ENCODE peak calls at places on chromosome 3, in seven cellular contexts. R is HT-29; L is GM12865; F is stimulated activated CD8-positive, alpha-beta memory T cell treated with anti-CD3 and anti-CD28 coated beads, Interleukin-4, amount 100 ng/mL, for 48 hours; C is endothelial cell of umbilical vein; Z is Right ventricle myocardium superior; S is HTR-8/SVneo. I is an unnamed sample.

GRCh38 chr3:148833223-148833622 is 5.6 kb downstream of the CPB1 start:
- DNase-seq in F (no peak), Z (no peak), R (no peak), L (no peak), S (no peak), C (no peak), I (no peak)

GRCh38 chr3:188106898-188107684 is 46.9 kb upstream of the LPP start:
- DNase-seq in Z (no peak), S (no peak), L (no peak), R (no peak), F (no peak), C (no peak), I (no peak)

GRCh38 chr3:197309528-197310361 is 11.3 kb upstream of the DLG1 start:
- DNase-seq in S (peak), Z (no peak), L (peak), C (peak), R (no peak), F (no peak), I (no peak)

GRCh38 chr3:87335931-87336330 is 59.5 kb upstream of the POU1F1 start:
- DNase-seq in C (no peak), S (no peak), L (no peak), R (no peak), F (no peak), Z (no peak), I (no peak)

GRCh38 chr3:46866720-46867549 is 3.7 kb upstream of the MYL3 start:
- DNase-seq in F (peak), S (peak), R (peak), C (peak), Z (peak), L (peak), I (peak)

GRCh38 chr3:190533511-190534282 is 19.8 kb downstream of the IL1RAP start:
- DNase-seq in S (peak), Z (peak), L (no peak), C (peak), R (no peak), F (no peak), I (peak)

GRCh38 chr3:178546079-178546478 is 9.8 kb downstream of the KCNMB2 start:
- DNase-seq in Z (no peak), S (no peak), F (no peak), L (peak), R (no peak), C (no peak), I (no peak)

GRCh38 chr3:117306299-117306698 is 596.7 kb downstream of the TUSC7 start:
- DNase-seq in F (no peak), R (no peak), L (peak), S (no peak), Z (no peak), C (no peak), I (no peak)

GRCh38 chr3:124296416-124296815 is 304.5 kb upstream of the ROPN1 start:
- DNase-seq in L (peak), S (no peak), C (no peak), R (no peak), F (no peak), Z (no peak), I (no peak)

GRCh38 chr3:95798628-95799027 is 1015.8 kb upstream of the EPHA6 start:
- DNase-seq in F (no peak), C (no peak), Z (no peak), L (no peak), S (no peak), R (no peak), I (no peak)